ENCODE peak calls at places on chromosome 3, in four cellular contexts. P is osteocyte, U is heart right ventricle, X is B cell. B is an unnamed sample.

GRCh38 chr3:130626021-130626420 is 109.0 kb downstream of the COL6A6 start:
- DNase-seq in U (no peak), P (no peak), X (no peak), B (no peak)

GRCh38 chr3:7368597-7368996 is 507.7 kb downstream of the GRM7 start:
- DNase-seq in U (no peak), P (no peak), X (no peak), B (no peak)

GRCh38 chr3:85853805-85854204 is 895.0 kb downstream of the CADM2 start:
- DNase-seq in P (no peak), X (no peak), U (no peak), B (no peak)

GRCh38 chr3:46193436-46193835 is 14.7 kb downstream of the CCR1 start:
- DNase-seq in P (no peak), X (no peak), U (no peak), B (no peak)

GRCh38 chr3:125107861-125108567 is 52.2 kb upstream of the HEG1 start:
- DNase-seq in P (peak), X (no peak), U (no peak), B (no peak)

GRCh38 chr3:52317601-52318000 is 1.5 kb downstream of the DNAH1 start:
- DNase-seq in P (no peak), X (peak), U (peak), B (no peak)

GRCh38 chr3:165753560-165753959 is 83.7 kb downstream of the BCHE start:
- DNase-seq in P (no peak), U (no peak), X (no peak), B (no peak)

GRCh38 chr3:27312044-27312668 is 57.0 kb downstream of the NEK10 start:
- DNase-seq in X (peak), P (no peak), U (no peak), B (no peak)

GRCh38 chr3:171028025-171028778 is 1.7 kb upstream of the SLC2A2 start:
- DNase-seq in X (no peak), P (no peak), U (peak), B (no peak)

GRCh38 chr3:126546549-126547239 is 12.0 kb downstream of the C3orf22 start:
- DNase-seq in P (peak), U (no peak), X (no peak), B (peak)

GRCh38 chr3:150094150-150094932 is 123.6 kb upstream of the PFN2 start:
- DNase-seq in U (no peak), X (no peak), P (no peak), B (no peak)

GRCh38 chr3:36417237-36417636 is 36.9 kb downstream of the STAC start:
- DNase-seq in U (no peak), X (no peak), P (no peak), B (no peak)

GRCh38 chr3:108489776-108490175 is 20.6 kb downstream of the MYH15 start:
- DNase-seq in X (peak), U (no peak), P (no peak), B (no peak)

GRCh38 chr3:52792413-52792812 is 2.2 kb upstream of the ITIH3 start:
- DNase-seq in P (no peak), X (no peak), U (no peak), B (no peak)

GRCh38 chr3:51279448-51279847 is 105.6 kb upstream of the MANF start:
- DNase-seq in X (no peak), U (no peak), P (no peak), B (no peak)

GRCh38 chr3:66763294-66763693 is 234.8 kb upstream of the KBTBD8 start:
- DNase-seq in P (no peak), U (no peak), X (no peak), B (no peak)

GRCh38 chr3:100662113-100662823 is 47.0 kb upstream of the TFG start:
- DNase-seq in P (no peak), U (no peak), X (no peak), B (no peak)

GRCh38 chr3:187932530-187932929 is 187.3 kb upstream of the BCL6 start:
- DNase-seq in X (no peak), U (no peak), P (no peak), B (no peak)

GRCh38 chr3:179701176-179701827 is 48.5 kb downstream of the USP13 start:
- DNase-seq in X (no peak), U (no peak), P (no peak), B (no peak)

GRCh38 chr3:139311557-139311956 is 32.3 kb upstream of the MRPS22 start:
- DNase-seq in P (no peak), X (no peak), U (no peak), B (no peak)

GRCh38 chr3:12046406-12046805 is 42.2 kb downstream of the SYN2 start:
- DNase-seq in U (no peak), X (no peak), P (no peak), B (no peak)

GRCh38 chr3:115788921-115789470 is 165.7 kb downstream of the GAP43 start:
- DNase-seq in P (no peak), X (no peak), U (no peak), B (no peak)

GRCh38 chr3:4290272-4290893 is 12.8 kb upstream of the SETMAR start:
- DNase-seq in U (no peak), P (no peak), X (peak), B (no peak)

GRCh38 chr3:158103131-158103955 is 2.9 kb downstream of the SHOX2 start:
- DNase-seq in P (no peak), U (peak), X (peak), B (peak)

GRCh38 chr3:140234256-140234655 is 299.3 kb downstream of the CLSTN2 start:
- DNase-seq in U (no peak), P (no peak), X (no peak), B (no peak)

GRCh38 chr3:46360904-46361303 is 7.0 kb downstream of the CCR2 start:
- DNase-seq in U (no peak), X (no peak), P (peak), B (no peak)

GRCh38 chr3:11283126-11283478 is 10.9 kb downstream of the ATG7 start:
- DNase-seq in U (no peak), P (no peak), X (no peak), B (no peak)

GRCh38 chr3:136734382-136735070 is 17.7 kb downstream of the STAG1 start:
- DNase-seq in X (no peak), P (no peak), U (no peak), B (no peak)

GRCh38 chr3:104190681-104191080 is 1176.0 kb upstream of the ALCAM start:
- DNase-seq in P (no peak), X (no peak), U (no peak), B (no peak)

GRCh38 chr3:134645515-134645914 is 5.3 kb downstream of the KY start:
- DNase-seq in U (no peak), X (no peak), P (peak), B (no peak)

GRCh38 chr3:134647902-134648760 is 2.7 kb downstream of the KY start:
- DNase-seq in X (no peak), U (no peak), P (peak), B (peak)

GRCh38 chr3:134643150-134643675 is 7.6 kb downstream of the KY start:
- DNase-seq in P (peak), X (no peak), U (no peak), B (peak)

GRCh38 chr3:134644731-134645514 is 5.9 kb downstream of the KY start:
- DNase-seq in P (peak), X (no peak), U (peak), B (peak)

DNA sequence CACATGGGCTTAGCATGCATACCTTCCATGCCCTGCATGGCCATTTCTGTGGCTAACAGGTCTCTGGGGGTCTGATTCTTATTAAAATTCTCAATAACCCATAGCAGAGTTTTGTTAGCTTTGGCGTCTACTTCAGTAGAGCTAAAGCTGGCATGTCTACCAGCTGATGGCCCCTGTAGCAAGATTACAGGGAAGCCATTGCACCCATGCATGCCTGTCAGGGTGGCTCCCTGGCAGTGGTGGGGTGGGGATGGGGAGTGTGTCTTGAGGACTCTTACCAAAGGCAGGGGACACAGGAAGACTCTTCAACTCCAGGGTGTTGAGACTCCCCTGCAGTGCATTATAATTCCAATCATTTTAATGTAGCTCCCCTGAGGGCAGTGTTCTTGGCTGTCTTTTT is 4.7 kb downstream of the KY start:
- DNase-seq in U (no peak), X (no peak), P (no peak), B (peak)
- TF ChIP-seq CTCF in U (no peak), X (no peak), P (no peak), B (no peak)

DNA sequence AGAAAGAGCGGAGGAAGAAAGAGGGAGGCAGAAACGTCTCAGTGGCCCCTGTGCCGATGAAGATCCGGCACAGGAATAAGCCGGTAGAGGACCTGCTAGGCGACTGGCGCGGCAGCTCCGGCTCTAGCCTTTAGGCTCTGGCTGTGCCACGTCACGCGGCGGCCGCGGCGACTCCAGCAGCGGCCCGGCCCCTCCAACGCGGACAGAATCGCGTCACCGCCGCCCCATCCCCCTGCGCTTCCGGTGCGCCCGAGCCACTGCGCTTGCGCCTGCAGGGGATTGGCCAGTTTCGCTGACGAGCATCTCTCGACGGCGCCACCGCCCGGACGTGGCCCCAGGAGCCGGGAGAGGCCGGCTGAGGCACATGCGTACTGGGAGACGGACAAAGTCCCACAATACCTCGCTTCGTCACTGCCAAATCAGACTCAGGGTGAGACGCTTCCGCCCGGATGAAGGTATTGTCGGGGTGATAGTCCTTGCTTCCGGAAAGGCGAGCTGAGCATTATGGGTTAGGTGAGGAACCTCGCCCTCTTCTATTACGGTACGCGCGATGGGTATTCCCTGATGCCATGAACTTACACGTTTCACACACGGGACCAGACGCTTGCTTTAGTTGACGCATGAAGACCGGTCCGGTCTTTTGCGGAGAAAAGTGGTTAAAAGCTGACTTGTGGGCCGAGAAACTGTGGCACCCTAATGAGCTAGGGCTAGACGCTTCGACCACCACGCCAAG is at the start of gene ARF4:
- DNase-seq in U (peak), P (peak), X (peak), B (peak)
- TF ChIP-seq CTCF in U (no peak), P (no peak), X (peak), B (no peak)

DNA sequence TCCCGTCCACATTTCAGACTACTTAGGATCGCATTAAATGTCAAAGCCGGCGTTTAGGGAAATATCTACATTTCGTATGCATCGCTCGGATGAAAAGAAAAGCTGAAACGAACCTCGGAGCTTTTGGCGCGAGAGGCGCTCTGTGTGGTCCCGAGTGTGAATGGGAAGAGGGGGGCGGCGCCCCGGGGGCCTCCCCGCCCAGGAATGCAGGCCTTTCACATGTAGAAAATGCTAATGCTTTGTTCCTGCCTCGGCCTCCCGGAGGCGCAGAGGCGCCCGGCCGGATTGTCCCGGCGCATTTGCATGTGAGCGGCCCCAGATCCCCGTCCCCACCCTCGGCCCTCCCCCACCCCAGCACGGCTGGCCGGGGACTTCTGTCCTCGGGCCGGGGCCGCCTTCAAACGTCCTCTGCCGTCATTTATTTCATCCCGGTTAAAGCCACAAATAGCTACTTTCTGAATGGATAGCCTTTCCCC is 37.0 kb upstream of the TRIM71 start:
- DNase-seq in U (peak), P (peak), X (no peak), B (no peak)
- TF ChIP-seq CTCF in U (no peak), P (no peak), X (no peak), B (no peak)

GRCh38 chr3:105988540-105988939 is 119.7 kb upstream of the CBLB start:
- DNase-seq in X (no peak), P (no peak), U (no peak), B (no peak)
- TF ChIP-seq CTCF in X (no peak), P (no peak), U (no peak), B (no peak)

GRCh38 chr3:173045770-173046382 is 95.2 kb downstream of the SPATA16 start:
- DNase-seq in X (no peak), U (no peak), P (no peak), B (no peak)
- TF ChIP-seq CTCF in X (no peak), U (peak), P (peak), B (no peak)

DNA sequence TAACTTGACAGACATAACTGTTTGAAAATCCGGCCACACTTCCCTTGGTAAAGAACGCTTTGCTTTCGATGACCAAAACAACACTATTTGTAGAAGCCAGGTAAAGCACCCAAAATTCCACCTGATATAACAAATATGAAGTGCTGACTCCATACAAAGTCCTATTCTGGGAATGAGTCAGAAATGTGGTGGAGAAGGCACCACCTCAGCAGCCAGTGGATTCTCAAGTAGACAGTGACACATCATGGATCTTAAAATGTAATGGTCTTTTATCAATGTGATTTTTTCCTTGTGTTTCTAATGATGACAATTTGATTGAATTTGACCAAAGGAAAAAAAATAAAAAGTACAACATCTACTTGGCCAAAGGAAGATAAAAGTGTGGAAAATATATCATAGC is 135.0 kb upstream of the WNT5A start:
- DNase-seq in X (no peak), U (no peak), P (no peak), B (no peak)
- TF ChIP-seq CTCF in X (no peak), U (no peak), P (no peak), B (no peak)

GRCh38 chr3:43286115-43286885 is at the start of gene SNRK:
- DNase-seq in X (peak), U (peak), P (peak), B (peak)
- TF ChIP-seq CTCF in X (no peak), U (no peak), P (peak), B (no peak)

DNA sequence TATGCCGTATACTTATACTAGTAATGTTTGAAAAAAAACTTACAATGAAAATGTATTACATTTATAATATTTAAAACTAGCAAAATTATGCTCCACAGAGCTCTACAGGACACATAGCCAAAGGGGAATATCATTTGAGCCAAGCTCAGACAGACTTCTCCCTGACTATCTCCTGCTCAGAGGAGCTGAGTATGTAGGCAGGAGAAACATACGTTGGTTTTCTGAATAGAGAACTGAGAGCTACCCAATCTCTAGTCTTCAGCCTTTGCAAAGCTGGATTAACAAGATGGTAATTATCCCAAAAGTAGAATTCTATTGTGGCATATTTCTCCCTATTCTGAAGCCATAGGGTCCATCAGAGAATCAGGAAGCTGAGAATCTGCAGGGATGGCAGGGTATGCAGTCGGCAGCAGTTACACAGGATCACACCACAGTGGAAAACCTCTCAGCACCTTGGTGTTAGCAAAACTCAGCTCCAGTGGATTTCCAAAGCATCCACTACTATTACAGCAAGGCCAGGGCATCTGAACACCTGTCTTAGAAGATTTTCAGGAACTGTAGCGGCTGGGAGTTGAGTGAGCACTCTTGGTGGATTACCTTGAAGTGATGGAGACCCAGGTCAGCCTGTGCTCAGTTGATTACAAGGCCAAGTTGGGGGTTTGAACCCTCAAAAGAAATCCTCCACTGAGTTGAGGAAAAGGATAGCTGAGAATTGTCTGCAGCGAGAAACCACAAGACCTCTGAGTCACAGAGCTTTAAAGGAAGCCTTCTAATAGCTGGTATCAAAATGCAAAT is 30.1 kb downstream of the GPR15 start:
- DNase-seq in P (no peak), X (no peak), U (no peak), B (no peak)
- TF ChIP-seq CTCF in P (no peak), X (no peak), U (no peak), B (no peak)

DNA sequence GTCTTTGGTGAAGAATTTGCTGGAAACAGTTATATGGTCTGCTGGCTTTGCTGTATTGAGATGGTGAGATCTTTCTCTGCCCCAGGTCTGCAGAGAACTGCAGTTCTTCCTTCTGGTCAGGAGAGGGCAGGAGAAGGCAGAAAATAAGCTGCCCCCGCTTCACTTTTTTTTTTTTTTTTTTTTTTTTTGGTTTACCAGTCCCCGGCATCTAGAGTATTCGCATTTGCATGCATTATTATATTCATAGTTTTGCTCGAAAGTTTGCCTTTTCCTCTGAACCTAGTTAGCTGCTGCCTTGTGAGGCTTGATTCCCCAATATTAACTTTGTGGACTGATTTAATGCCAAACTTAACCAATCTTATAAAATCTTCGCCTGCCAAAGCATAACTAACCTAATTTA is 10.6 kb upstream of the PARL start:
- DNase-seq in X (peak), U (no peak), P (no peak), B (no peak)
- TF ChIP-seq CTCF in X (peak), U (peak), P (peak), B (peak)

GRCh38 chr3:62369476-62369743 is 3.9 kb downstream of the FEZF2 start:
- DNase-seq in P (no peak), X (no peak), U (no peak), B (no peak)

GRCh38 chr3:62370112-62371031 is 3.0 kb downstream of the FEZF2 start:
- DNase-seq in P (no peak), X (no peak), U (no peak), B (no peak)

GRCh38 chr3:62371032-62371734 is 2.2 kb downstream of the FEZF2 start:
- DNase-seq in U (no peak), P (no peak), X (no peak), B (no peak)

GRCh38 chr3:62367735-62368704 is 5.3 kb downstream of the FEZF2 start:
- DNase-seq in P (no peak), X (no peak), U (no peak), B (no peak)

GRCh38 chr3:62368705-62369475 is 4.5 kb downstream of the FEZF2 start:
- DNase-seq in P (no peak), X (no peak), U (no peak), B (no peak)
- TF ChIP-seq CTCF in P (peak), X (no peak), U (no peak), B (no peak)